ENCODE peak calls at places on chromosomes 7 and 10, in six cellular contexts. O is CD8-positive, alpha-beta T cell; A is A549; V is SJCRH30; X is heart left ventricle; C is hepatocyte. Z is an unnamed sample.
A peak's percentile ranks its signal among the peaks of the same experiment; 100 is the strongest.

GRCh38 chr7:148915211-148915610 is 31.1 kb upstream of the EZH2 start:
- DNase-seq in O (no peak), A (no peak), V (no peak), X (no peak), C (no peak), Z (no peak)

GRCh38 chr7:19392246-19392645 is 247.0 kb upstream of the FERD3L start:
- DNase-seq in O (no peak), A (no peak), V (no peak), X (no peak), C (no peak), Z (no peak)

GRCh38 chr10:5776881-5777197 is 36.4 kb downstream of the GDI2 start:
- DNase-seq in O (no peak), A (no peak), V (no peak), X (no peak), C (no peak), Z (no peak)

GRCh38 chr10:119337796-119338432 is 130.5 kb downstream of the GRK5 start:
- DNase-seq in O (no peak), A (no peak), V (peak; percentile 55), X (peak; percentile 2), C (no peak), Z (no peak)

GRCh38 chr10:11488126-11488525 is 123.3 kb downstream of the USP6NL start:
- DNase-seq in O (no peak), A (no peak), V (no peak), X (no peak), C (no peak), Z (no peak)

GRCh38 chr7:36118344-36118743 is 34.7 kb upstream of the EEPD1 start:
- DNase-seq in O (no peak), A (no peak), V (no peak), X (no peak), C (no peak), Z (no peak)

GRCh38 chr10:114483575-114483974 is 79.3 kb upstream of the AFAP1L2 start:
- DNase-seq in O (no peak), A (no peak), V (no peak), X (no peak), C (no peak), Z (peak; percentile 67)

GRCh38 chr7:137772748-137773147 is 74.0 kb downstream of the DGKI start:
- DNase-seq in O (no peak), A (no peak), V (no peak), X (no peak), C (no peak), Z (no peak)

GRCh38 chr7:1575809-1576208 is 6.0 kb upstream of the PSMG3 start:
- DNase-seq in O (no peak), A (no peak), V (no peak), X (no peak), C (no peak), Z (no peak)

GRCh38 chr7:118183254-118183585 is 744 bp upstream of the LSM8 start:
- DNase-seq in O (no peak), A (no peak), V (peak; percentile 29), X (no peak), C (no peak), Z (no peak)

GRCh38 chr10:12484945-12485805 is 135.8 kb downstream of the CAMK1D start:
- DNase-seq in O (peak; percentile 62), A (no peak), V (no peak), X (no peak), C (no peak), Z (no peak)

GRCh38 chr7:30927559-30927958 is 15.9 kb downstream of the AQP1 start:
- DNase-seq in O (no peak), A (no peak), V (no peak), X (no peak), C (no peak), Z (no peak)

GRCh38 chr7:108284349-108285017 is 154.3 kb upstream of the LAMB4 start:
- DNase-seq in O (no peak), A (no peak), V (no peak), X (no peak), C (no peak), Z (no peak)

GRCh38 chr7:139523199-139523941 is at the start of gene CLEC2L:
- DNase-seq in O (no peak), A (peak; percentile 25), V (no peak), X (no peak), C (peak; percentile 42), Z (no peak)

GRCh38 chr7:129615018-129615417 is 3.5 kb downstream of the NRF1 start:
- DNase-seq in O (no peak), A (no peak), V (peak; percentile 45), X (no peak), C (no peak), Z (no peak)

GRCh38 chr10:5501976-5502902 is 2.9 kb upstream of the CALML5 start:
- DNase-seq in O (no peak), A (no peak), V (no peak), X (no peak), C (no peak), Z (no peak)

GRCh38 chr10:126218174-126218573 is 170.1 kb downstream of the ADAM12 start:
- DNase-seq in O (no peak), A (no peak), V (no peak), X (no peak), C (no peak), Z (no peak)

DNA sequence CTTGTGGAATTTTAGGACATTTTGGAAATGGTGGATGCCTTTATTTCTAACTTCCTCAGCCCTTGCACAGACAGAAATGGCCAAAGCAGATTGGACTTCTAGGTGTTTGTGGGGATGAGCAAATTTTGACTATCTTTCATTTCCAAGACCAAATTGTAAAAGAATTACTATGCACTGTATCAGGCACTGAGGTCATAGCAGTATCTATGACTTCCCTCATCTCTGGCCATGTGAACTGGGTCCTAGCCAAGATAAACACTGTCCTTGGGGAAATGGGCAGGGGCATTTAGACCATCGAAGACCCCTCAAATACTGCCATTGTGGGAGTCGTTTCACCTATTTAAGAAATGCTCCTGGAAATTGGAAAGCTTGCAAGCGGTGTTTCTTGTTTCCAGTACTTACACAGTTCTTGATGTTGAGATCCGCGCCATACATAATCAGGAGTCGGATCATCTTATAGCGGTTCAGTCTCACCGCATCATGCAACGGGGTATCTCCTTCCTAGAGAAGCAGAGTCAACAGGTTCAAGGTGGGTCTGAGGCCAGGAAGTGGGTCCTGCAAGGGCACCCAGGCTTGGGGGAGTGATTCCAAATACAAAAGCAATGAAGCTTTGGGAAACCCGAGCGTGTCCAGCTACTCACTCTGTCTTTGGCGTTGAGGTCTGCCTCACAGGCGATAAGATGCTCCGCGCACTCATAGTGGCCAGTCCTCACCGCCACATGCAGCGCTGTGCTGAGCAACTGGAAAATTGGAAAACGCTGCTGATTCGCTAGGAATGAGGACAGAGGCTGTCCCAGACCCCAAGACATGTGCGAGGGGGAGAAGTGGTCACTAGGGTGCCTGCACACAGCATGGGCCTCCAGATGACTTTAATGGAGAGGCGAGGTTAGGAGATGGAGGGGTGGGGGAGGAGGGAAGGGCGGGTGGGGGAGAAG is 5.5 kb downstream of the ANKRD1 start:
- DNase-seq in O (no peak), A (no peak), V (no peak), X (no peak), C (no peak), Z (no peak)
- H3K27ac ChIP-seq in O (no peak overlapping the region), A (no peak overlapping the region), V (no peak overlapping the region), X (no peak overlapping the region), C (no peak overlapping the region), Z (no peak overlapping the region)

GRCh38 chr7:151007469-151007898 is 16.7 kb downstream of the NOS3 start:
- DNase-seq in O (no peak), A (no peak), V (no peak), X (peak; percentile 53), C (no peak), Z (no peak)
- H3K4me3 ChIP-seq in O (peak overlapping the region; percentile 25), A (no peak overlapping the region), V (no peak overlapping the region), X (no peak overlapping the region), C (no peak overlapping the region), Z (no peak overlapping the region)

GRCh38 chr10:70070834-70071233 is 18.2 kb downstream of the MACROH2A2 start:
- DNase-seq in O (no peak), A (no peak), V (no peak), X (no peak), C (no peak), Z (no peak)
- H3K27ac ChIP-seq in O (no peak overlapping the region), A (no peak overlapping the region), V (no peak overlapping the region), X (no peak overlapping the region), C (no peak overlapping the region), Z (no peak overlapping the region)

DNA sequence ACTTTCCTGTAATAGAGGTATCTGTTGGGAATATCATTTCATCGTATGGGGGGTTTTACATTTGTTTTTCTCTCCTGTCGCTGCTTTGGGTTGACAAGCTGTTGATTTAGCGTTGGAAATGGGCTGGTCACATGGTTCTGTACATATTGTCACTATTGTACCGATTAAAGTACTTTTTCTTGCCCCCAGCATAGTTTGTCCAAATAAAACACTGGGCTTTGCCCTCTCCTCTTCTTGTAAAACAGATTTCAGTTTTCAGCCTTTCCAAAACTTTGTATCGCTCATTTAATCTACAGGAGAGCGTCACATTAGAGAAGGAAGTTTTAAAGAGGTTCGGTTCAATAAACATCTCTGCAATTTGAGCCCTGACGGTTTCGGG is 4.0 kb downstream of the BMI1 start:
- DNase-seq in O (no peak), A (no peak), V (no peak), X (no peak), C (no peak), Z (no peak)
- H3K4me3 ChIP-seq in O (peak overlapping the region; percentile 43), A (peak overlapping the region; percentile 57), V (peak overlapping the region; percentile 59), X (peak overlapping the region; percentile 72), C (peak overlapping the region; percentile 83), Z (peak overlapping the region; percentile 62)

GRCh38 chr10:97365761-97366351 is 31.3 kb upstream of the FRAT2 start:
- DNase-seq in O (no peak), A (no peak), V (no peak), X (no peak), C (no peak), Z (no peak)
- H3K27ac ChIP-seq in O (no peak overlapping the region), A (no peak overlapping the region), V (no peak overlapping the region), X (no peak overlapping the region), C (no peak overlapping the region), Z (no peak overlapping the region)